ENCODE peak calls at places on chromosome 1, in four cellular contexts. X is transverse colon, G is HCT116, O is MG63. J is an unnamed sample.

GRCh38 chr1:80218112-80218511 is 1211.6 kb upstream of the ADGRL4 start:
- DNase-seq in O (no peak), G (peak; percentile 54), X (no peak), J (peak; percentile 46)

GRCh38 chr1:91075233-91076135 is 53.6 kb upstream of the ZNF644 start:
- DNase-seq in X (no peak), O (no peak), G (no peak), J (peak; percentile 18)

GRCh38 chr1:99361406-99361805 is 97.1 kb downstream of the PLPPR4 start:
- DNase-seq in O (no peak), G (no peak), X (no peak), J (no peak)

GRCh38 chr1:58789322-58789856 is 5.5 kb upstream of the JUN start:
- DNase-seq in G (no peak), O (no peak), X (no peak), J (peak; percentile 11)

GRCh38 chr1:115116511-115116910 is 27.2 kb upstream of the TSPAN2 start:
- DNase-seq in G (no peak), X (no peak), O (no peak), J (no peak)

GRCh38 chr1:17392199-17392740 is 20.3 kb downstream of the PADI6 start:
- DNase-seq in O (no peak), G (no peak), X (no peak), J (no peak)

GRCh38 chr1:3597599-3597964 is 13.7 kb downstream of the MEGF6 start:
- DNase-seq in G (no peak), O (no peak), X (no peak), J (no peak)

GRCh38 chr1:115782571-115783281 is 14.2 kb upstream of the CASQ2 start:
- DNase-seq in G (peak; percentile 51), O (peak; percentile 79), X (no peak), J (peak; percentile 89)

GRCh38 chr1:60152886-60153285 is 79.3 kb upstream of the C1orf87 start:
- DNase-seq in O (no peak), X (no peak), G (no peak), J (no peak)

DNA sequence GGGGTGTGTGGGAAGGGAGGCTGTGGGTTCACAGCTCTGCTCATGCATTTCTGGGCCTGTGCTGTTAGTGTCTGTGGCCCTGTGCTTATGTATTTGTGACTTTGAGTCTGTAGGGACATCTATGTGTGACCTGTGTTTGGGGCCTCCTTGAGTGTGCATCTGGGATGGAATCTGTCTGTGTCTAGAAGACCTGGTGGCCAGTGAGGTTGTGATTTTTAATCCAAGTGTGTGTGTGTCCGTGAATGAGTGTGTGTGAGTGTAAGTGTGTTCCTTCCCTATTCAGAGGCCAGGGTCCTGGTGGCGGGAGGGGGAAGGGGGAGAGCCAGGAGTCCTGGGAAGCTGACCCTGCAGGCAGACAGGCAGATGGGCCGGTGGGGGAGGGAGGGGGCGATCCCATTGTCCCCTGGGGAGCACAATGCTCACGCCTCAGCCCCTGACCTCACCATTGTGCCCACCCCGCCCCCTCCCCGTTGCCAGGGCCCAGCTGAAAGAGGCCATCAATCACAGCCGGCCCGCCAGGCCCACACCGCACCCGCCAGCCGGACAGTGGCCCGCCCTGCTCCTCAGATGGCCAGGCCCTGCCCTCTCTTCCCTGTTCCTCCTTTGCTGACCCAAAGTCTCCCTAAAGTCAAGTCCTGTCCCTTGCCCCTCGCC is 19.6 kb downstream of the SLC27A3 start:
- DNase-seq in X (no peak), G (no peak), O (no peak), J (no peak)
- H3K4me3 ChIP-seq in X (no peak overlapping the region), G (no peak overlapping the region), O (no peak overlapping the region), J (no peak overlapping the region)

GRCh38 chr1:7755448-7755847 is 15.6 kb upstream of the VAMP3 start:
- DNase-seq in X (no peak), O (no peak), G (no peak), J (no peak)
- H3K4me3 ChIP-seq in X (no peak overlapping the region), O (no peak overlapping the region), G (no peak overlapping the region), J (no peak overlapping the region)

GRCh38 chr1:15455522-15455921 is 1.0 kb upstream of the CELA2A start:
- DNase-seq in X (no peak), O (no peak), G (no peak), J (peak; percentile 72)
- H3K4me3 ChIP-seq in X (no peak overlapping the region), O (no peak overlapping the region), G (no peak overlapping the region), J (no peak overlapping the region)

DNA sequence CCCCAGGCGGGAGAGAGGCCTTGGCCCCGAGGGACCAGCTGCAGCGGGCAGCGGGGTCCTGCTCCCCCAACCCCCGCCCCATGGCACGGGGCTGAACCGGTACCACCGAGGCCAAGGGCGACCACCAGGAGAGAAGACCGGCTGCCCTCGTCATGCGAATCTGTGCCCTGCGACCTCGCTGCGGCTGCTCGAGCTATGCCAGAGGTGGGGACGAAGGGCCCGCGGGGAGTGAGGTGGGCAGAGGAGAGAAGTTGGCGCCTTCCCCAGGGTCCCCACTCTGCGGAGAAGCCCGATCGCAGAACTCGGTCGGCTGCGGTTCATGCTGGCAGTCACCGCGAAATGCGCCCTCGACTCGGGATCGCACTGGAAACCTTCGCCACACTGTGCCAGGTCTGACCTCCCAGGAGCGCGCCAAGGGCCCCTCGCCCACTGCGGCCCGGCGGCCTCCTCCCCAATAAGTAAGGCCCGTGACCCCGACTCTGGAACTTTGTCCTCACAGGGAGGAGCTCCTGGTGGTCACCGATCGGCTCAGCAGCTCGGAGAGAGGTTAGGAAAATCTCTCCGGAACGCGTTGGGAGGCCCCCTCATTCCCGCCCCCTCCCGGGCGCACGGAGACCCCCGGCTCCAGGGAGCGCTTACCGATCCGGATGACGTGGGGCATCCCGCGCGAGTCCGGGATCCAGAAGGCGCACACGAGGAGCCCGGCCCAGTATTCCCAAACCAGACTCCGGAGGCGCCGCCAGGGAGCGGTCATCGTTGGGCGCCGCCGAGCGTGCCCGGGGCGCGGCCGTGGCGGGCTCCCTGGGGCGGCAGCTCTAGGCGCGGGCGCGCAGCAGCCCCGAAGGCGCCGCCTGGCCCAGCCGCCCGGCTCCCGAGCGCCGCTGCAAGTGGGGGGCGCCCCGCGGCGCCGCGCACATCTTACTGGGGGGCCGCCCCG is 692 bp downstream of the GRIK3 start:
- DNase-seq in G (no peak), X (no peak), O (peak; percentile 37), J (no peak)
- H3K4me3 ChIP-seq in G (no peak overlapping the region), X (peak overlapping the region; percentile 17), O (no peak overlapping the region), J (no peak overlapping the region)